ENCODE peak calls at places on chromosomes 2 and 18, in four cellular contexts. One of them, this sample, is unnamed.

GRCh38 chr2:139622691-139623090 is 842.5 kb upstream of the NXPH2 start:
- DNase-seq in K562: no peak
- DNase-seq in SK-N-SH: no peak
- DNase-seq in HepG2: no peak
- DNase-seq in this sample: no peak

GRCh38 chr2:53033416-53033815 is 734.2 kb upstream of the CHAC2 start:
- DNase-seq in K562: no peak
- DNase-seq in SK-N-SH: no peak
- DNase-seq in HepG2: no peak
- DNase-seq in this sample: no peak

GRCh38 chr2:105754999-105755398 is 10.3 kb downstream of the NCK2 start:
- DNase-seq in K562: no peak
- DNase-seq in SK-N-SH: no peak
- DNase-seq in HepG2: no peak
- DNase-seq in this sample: no peak

GRCh38 chr18:54774423-54774822 is 53.9 kb upstream of the RAB27B start:
- DNase-seq in K562: no peak
- DNase-seq in SK-N-SH: no peak
- DNase-seq in HepG2: no peak
- DNase-seq in this sample: no peak

GRCh38 chr2:70711191-70711590 is 56.8 kb downstream of the ADD2 start:
- DNase-seq in K562: no peak
- DNase-seq in SK-N-SH: no peak
- DNase-seq in HepG2: no peak
- DNase-seq in this sample: no peak

GRCh38 chr2:64204006-64204632 is 59.9 kb upstream of the PELI1 start:
- DNase-seq in K562: no peak
- DNase-seq in SK-N-SH: no peak
- DNase-seq in HepG2: no peak
- DNase-seq in this sample: no peak

GRCh38 chr2:72718906-72719305 is 106.9 kb downstream of the EXOC6B start:
- DNase-seq in K562: no peak
- DNase-seq in SK-N-SH: no peak
- DNase-seq in HepG2: no peak
- DNase-seq in this sample: no peak

GRCh38 chr18:8548186-8548585 is 61.1 kb upstream of the RAB12 start:
- DNase-seq in K562: no peak
- DNase-seq in SK-N-SH: no peak
- DNase-seq in HepG2: no peak
- DNase-seq in this sample: no peak

GRCh38 chr2:232882085-232882484 is 12.0 kb downstream of the SNORC start:
- DNase-seq in K562: no peak
- DNase-seq in SK-N-SH: no peak
- DNase-seq in HepG2: no peak
- DNase-seq in this sample: no peak

GRCh38 chr2:74206180-74206688 is 7.8 kb downstream of the MTHFD2 start:
- DNase-seq in K562: peak
- DNase-seq in SK-N-SH: no peak
- DNase-seq in HepG2: no peak
- DNase-seq in this sample: no peak

GRCh38 chr2:26982102-26982742 is 11.8 kb downstream of the MAPRE3 start:
- DNase-seq in K562: peak
- DNase-seq in SK-N-SH: peak
- DNase-seq in HepG2: peak
- DNase-seq in this sample: peak

GRCh38 chr2:43105586-43106562 is 120.5 kb downstream of the ZFP36L2 start:
- DNase-seq in K562: peak
- DNase-seq in SK-N-SH: peak
- DNase-seq in HepG2: peak
- DNase-seq in this sample: no peak

GRCh38 chr2:219169950-219170654 is at the start of gene SLC23A3:
- DNase-seq in K562: no peak
- DNase-seq in SK-N-SH: no peak
- DNase-seq in HepG2: no peak
- DNase-seq in this sample: no peak

GRCh38 chr2:160859086-160859485 is 301.1 kb upstream of the TANK start:
- DNase-seq in K562: no peak
- DNase-seq in SK-N-SH: peak
- DNase-seq in HepG2: no peak
- DNase-seq in this sample: no peak

GRCh38 chr2:102139851-102140250 is 2.7 kb upstream of the IL1R1 start:
- DNase-seq in K562: no peak
- DNase-seq in SK-N-SH: no peak
- DNase-seq in HepG2: no peak
- DNase-seq in this sample: no peak

GRCh38 chr2:131115752-131116151 is 10.6 kb downstream of the PLEKHB2 start:
- DNase-seq in K562: no peak
- DNase-seq in SK-N-SH: no peak
- DNase-seq in HepG2: no peak
- DNase-seq in this sample: no peak

GRCh38 chr18:13543144-13543543 is 183.2 kb downstream of the FAM210A start:
- DNase-seq in K562: no peak
- DNase-seq in SK-N-SH: no peak
- DNase-seq in HepG2: no peak
- DNase-seq in this sample: no peak

GRCh38 chr2:3643371-3644245 is 14.4 kb upstream of the ALLC start:
- DNase-seq in K562: no peak
- DNase-seq in SK-N-SH: no peak
- DNase-seq in HepG2: no peak
- DNase-seq in this sample: no peak

GRCh38 chr2:226641008-226641407 is 158.6 kb downstream of the IRS1 start:
- DNase-seq in K562: no peak
- DNase-seq in SK-N-SH: no peak
- DNase-seq in HepG2: no peak
- DNase-seq in this sample: no peak

GRCh38 chr2:205139822-205140612 is 542.3 kb upstream of the NRP2 start:
- DNase-seq in K562: peak
- DNase-seq in SK-N-SH: no peak
- DNase-seq in HepG2: no peak
- DNase-seq in this sample: peak

GRCh38 chr2:56291711-56292110 is 107.9 kb downstream of the CCDC85A start:
- DNase-seq in K562: no peak
- DNase-seq in SK-N-SH: no peak
- DNase-seq in HepG2: no peak
- DNase-seq in this sample: no peak

GRCh38 chr2:84832772-84833461 is 48.0 kb downstream of the TRABD2A start:
- DNase-seq in K562: no peak
- DNase-seq in SK-N-SH: no peak
- DNase-seq in HepG2: no peak
- DNase-seq in this sample: no peak

GRCh38 chr2:41896186-41896846 is 151.5 kb upstream of the PKDCC start:
- DNase-seq in K562: no peak
- DNase-seq in SK-N-SH: no peak
- DNase-seq in HepG2: no peak
- DNase-seq in this sample: no peak

GRCh38 chr18:68262697-68263293 is 452.1 kb downstream of the TMX3 start:
- DNase-seq in K562: no peak
- DNase-seq in SK-N-SH: no peak
- DNase-seq in HepG2: no peak
- DNase-seq in this sample: no peak

GRCh38 chr2:167686691-167687090 is 560.7 kb downstream of the STK39 start:
- DNase-seq in K562: no peak
- DNase-seq in SK-N-SH: no peak
- DNase-seq in HepG2: no peak
- DNase-seq in this sample: no peak

GRCh38 chr2:207046642-207047213 is 107.4 kb downstream of the CPO start:
- DNase-seq in K562: no peak
- DNase-seq in SK-N-SH: no peak
- DNase-seq in HepG2: no peak
- DNase-seq in this sample: no peak

GRCh38 chr2:142315353-142315752 is 184.5 kb upstream of the LRP1B start:
- DNase-seq in K562: no peak
- DNase-seq in SK-N-SH: no peak
- DNase-seq in HepG2: no peak
- DNase-seq in this sample: no peak

GRCh38 chr2:501130-501529 is 176.1 kb downstream of the TMEM18 start:
- DNase-seq in K562: peak
- DNase-seq in SK-N-SH: peak
- DNase-seq in HepG2: no peak
- DNase-seq in this sample: no peak

GRCh38 chr2:86794866-86795265 is 4.2 kb upstream of the CD8A start:
- DNase-seq in K562: no peak
- DNase-seq in SK-N-SH: no peak
- DNase-seq in HepG2: no peak
- DNase-seq in this sample: no peak

GRCh38 chr2:9699139-9699823 is 68.5 kb upstream of the YWHAQ start:
- DNase-seq in K562: peak
- DNase-seq in SK-N-SH: no peak
- DNase-seq in HepG2: no peak
- DNase-seq in this sample: no peak

GRCh38 chr2:182916417-182916816 is 50.0 kb upstream of the FRZB start:
- DNase-seq in K562: no peak
- DNase-seq in SK-N-SH: no peak
- DNase-seq in HepG2: no peak
- DNase-seq in this sample: no peak

GRCh38 chr2:230762317-230762896 is 49.8 kb downstream of the CAB39 start:
- DNase-seq in K562: peak
- DNase-seq in SK-N-SH: peak
- DNase-seq in HepG2: peak
- DNase-seq in this sample: peak

GRCh38 chr2:201441409-201441808 is 9.8 kb downstream of the TRAK2 start:
- DNase-seq in K562: no peak
- DNase-seq in SK-N-SH: no peak
- DNase-seq in HepG2: no peak
- DNase-seq in this sample: no peak

GRCh38 chr2:174693344-174693743 is 70.9 kb downstream of the CHRNA1 start:
- DNase-seq in K562: no peak
- DNase-seq in SK-N-SH: no peak
- DNase-seq in HepG2: no peak
- DNase-seq in this sample: peak
- TF ChIP-seq FOXJ3 in K562: no peak
- TF ChIP-seq FOXJ3 in SK-N-SH: no peak
- TF ChIP-seq FOXJ3 in HepG2: no peak
- TF ChIP-seq FOXJ3 in this sample: no peak

DNA sequence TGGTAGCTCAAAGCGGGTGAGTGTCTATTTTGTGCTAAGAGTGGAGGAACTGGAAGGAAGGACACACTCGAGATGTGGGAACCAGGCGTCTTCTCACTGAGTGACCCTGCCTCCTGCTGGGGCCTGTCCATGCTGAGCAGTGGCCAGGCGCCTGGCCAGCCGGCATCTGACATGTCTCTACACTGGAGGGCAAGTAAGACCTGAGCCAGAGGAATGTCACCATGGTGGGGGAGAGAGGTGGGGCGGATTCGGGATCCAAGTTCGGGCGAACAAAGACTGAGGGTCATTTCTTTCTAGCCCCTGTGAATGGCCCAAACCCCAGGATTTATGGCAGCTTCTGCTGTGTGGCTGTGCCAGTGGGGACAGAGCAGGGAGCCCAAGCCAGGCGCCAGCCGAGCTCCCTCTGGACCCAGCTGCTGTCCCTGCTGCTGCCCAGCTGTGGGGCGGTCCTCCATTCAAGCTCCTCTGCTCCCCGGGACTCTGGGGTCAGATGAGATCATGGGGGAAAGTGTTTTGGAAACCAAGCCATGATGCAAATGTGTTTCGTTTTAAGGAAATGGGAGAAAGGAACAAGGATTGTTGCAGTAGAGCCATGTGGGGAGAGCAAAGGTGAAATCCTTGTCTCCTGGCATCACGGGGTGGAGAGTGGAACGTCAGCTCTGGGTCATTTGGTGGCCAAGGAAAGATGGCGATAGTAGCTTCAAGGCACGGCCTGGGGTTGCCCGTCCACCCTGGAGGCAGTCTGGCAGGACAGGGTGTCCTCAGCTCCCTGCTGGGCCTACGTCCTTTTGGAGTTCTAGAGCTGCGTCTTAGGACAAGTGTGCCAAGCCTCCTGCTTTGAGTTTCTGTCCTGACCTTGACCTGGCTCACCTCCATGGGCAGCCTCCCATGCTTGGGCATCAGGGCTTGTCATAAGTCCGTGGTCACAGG is 8.1 kb downstream of the ACKR3 start:
- DNase-seq in K562: no peak
- DNase-seq in SK-N-SH: no peak
- DNase-seq in HepG2: no peak
- DNase-seq in this sample: no peak
- TF ChIP-seq FOXJ3 in K562: no peak
- TF ChIP-seq FOXJ3 in SK-N-SH: no peak
- TF ChIP-seq FOXJ3 in HepG2: no peak
- TF ChIP-seq FOXJ3 in this sample: no peak

DNA sequence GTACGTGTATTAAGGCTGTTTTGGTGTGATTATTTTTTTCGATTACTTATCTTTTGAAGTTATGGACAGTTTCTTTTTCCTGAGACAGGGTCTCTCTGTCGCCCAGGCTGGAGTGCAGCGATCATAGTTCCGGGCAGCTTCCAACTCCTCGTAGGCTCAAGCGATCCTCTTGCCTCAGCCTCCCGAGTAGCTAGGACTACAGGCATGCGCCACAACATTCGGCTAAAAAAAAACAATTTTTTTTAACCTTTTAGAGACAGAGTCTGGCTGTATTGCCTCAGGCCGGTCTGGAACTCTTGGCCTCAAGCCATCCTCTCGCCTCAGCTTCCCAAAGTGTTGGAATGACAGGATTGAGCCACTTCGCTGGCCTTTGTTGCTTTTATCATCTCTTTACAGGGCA is 945 bp downstream of the HAT1 start:
- DNase-seq in K562: no peak
- DNase-seq in SK-N-SH: no peak
- DNase-seq in HepG2: peak
- DNase-seq in this sample: no peak
- TF ChIP-seq FOXJ3 in K562: no peak
- TF ChIP-seq FOXJ3 in SK-N-SH: no peak
- TF ChIP-seq FOXJ3 in HepG2: no peak
- TF ChIP-seq FOXJ3 in this sample: no peak

DNA sequence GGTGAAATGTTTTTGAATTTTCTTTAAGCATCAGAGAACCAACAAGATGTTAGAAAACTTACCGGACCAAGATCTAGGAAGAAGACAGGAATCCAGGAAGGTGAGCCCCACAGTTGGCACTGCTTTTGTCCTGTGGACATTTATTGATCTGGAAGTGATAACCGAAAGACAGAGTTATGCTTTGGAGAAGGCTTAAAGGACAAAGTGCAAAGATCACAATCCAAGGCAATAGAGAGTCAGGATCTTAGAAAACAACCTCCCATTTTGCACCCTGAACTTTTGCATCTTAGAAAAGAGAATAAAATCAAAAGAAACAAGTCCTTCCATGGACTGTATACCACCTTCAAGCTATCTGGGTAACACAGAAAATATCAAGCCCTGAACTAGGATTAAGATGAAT is 129.4 kb upstream of the SRD5A2 start:
- DNase-seq in K562: no peak
- DNase-seq in SK-N-SH: no peak
- DNase-seq in HepG2: no peak
- DNase-seq in this sample: no peak
- TF ChIP-seq FOXJ3 in K562: no peak
- TF ChIP-seq FOXJ3 in SK-N-SH: no peak
- TF ChIP-seq FOXJ3 in HepG2: no peak
- TF ChIP-seq FOXJ3 in this sample: no peak

This sample was measured in WTC11.